ENCODE peak calls at places on chromosomes 16 and 17, in five cellular contexts. O is chondrocyte, E is NAMALWA, L is amygdala, U is gastrocnemius medialis. X is an unnamed sample.

GRCh38 chr16:55265926-55266325 is 58.1 kb upstream of the IRX6 start:
- DNase-seq in O (no peak), E (no peak), L (no peak), U (no peak), X (no peak)

GRCh38 chr16:86856946-86857586 is 278.7 kb downstream of the FOXL1 start:
- DNase-seq in O (peak), E (no peak), L (no peak), U (no peak), X (no peak)

GRCh38 chr17:38579934-38580333 is 25.8 kb downstream of the SRCIN1 start:
- DNase-seq in O (no peak), E (peak), L (peak), U (no peak), X (no peak)

GRCh38 chr17:43966276-43966675 is 12.5 kb upstream of the PYY start:
- DNase-seq in O (no peak), E (no peak), L (no peak), U (no peak), X (no peak)

GRCh38 chr17:41767324-41768042 is 19.0 kb downstream of the JUP start:
- DNase-seq in O (no peak), E (no peak), L (no peak), U (no peak), X (no peak)

GRCh38 chr16:57757326-57757786 is 21.8 kb downstream of the KATNB1 start:
- DNase-seq in O (peak), E (peak), L (peak), U (peak), X (peak)

GRCh38 chr16:49350265-49351103 is 23.1 kb upstream of the C16orf78 start:
- DNase-seq in O (no peak), E (peak), L (no peak), U (peak), X (peak)

GRCh38 chr16:17512636-17513220 is 42.0 kb upstream of the XYLT1 start:
- DNase-seq in O (no peak), E (no peak), L (no peak), U (no peak), X (no peak)

GRCh38 chr17:7886227-7887037 is 2.2 kb upstream of the CHD3 start:
- DNase-seq in O (no peak), E (peak), L (no peak), U (no peak), X (no peak)

GRCh38 chr17:13520899-13521572 is 80.7 kb downstream of the HS3ST3A1 start:
- DNase-seq in O (no peak), E (no peak), L (peak), U (no peak), X (no peak)

GRCh38 chr16:85523602-85524364 is 89.3 kb upstream of the GSE1 start:
- DNase-seq in O (no peak), E (no peak), L (no peak), U (no peak), X (no peak)

GRCh38 chr17:15444805-15445204 is 22.6 kb downstream of the CDRT4 start:
- DNase-seq in O (no peak), E (no peak), L (no peak), U (no peak), X (no peak)

GRCh38 chr17:40018211-40019121 is 3.2 kb downstream of the CSF3 start:
- DNase-seq in O (no peak), E (no peak), L (no peak), U (peak), X (no peak)

GRCh38 chr16:9008335-9009260 is 44.9 kb upstream of the USP7 start:
- DNase-seq in O (no peak), E (peak), L (no peak), U (peak), X (peak)

GRCh38 chr17:78998311-78999055 is 11.1 kb downstream of the CANT1 start:
- DNase-seq in O (no peak), E (no peak), L (no peak), U (no peak), X (no peak)

GRCh38 chr16:85192736-85193493 is 80.6 kb upstream of the CIBAR2 start:
- DNase-seq in O (no peak), E (no peak), L (no peak), U (no peak), X (no peak)